ENCODE peak calls at places on chromosomes 5 and 9, in four cellular contexts. O is ELR, E is endothelial cell of umbilical vein, Y is WERI-Rb-1. K is an unnamed sample.

GRCh38 chr9:133101356-133102189 is 19.5 kb downstream of the RALGDS start:
- DNase-seq in O (no peak), Y (no peak), E (no peak), K (no peak)

GRCh38 chr9:124388275-124389048 is 26.8 kb downstream of the PSMB7 start:
- DNase-seq in Y (no peak), E (no peak), O (no peak), K (no peak)

GRCh38 chr9:86324308-86324707 is 29.9 kb downstream of the TUT7 start:
- DNase-seq in E (no peak), O (peak; percentile 19), Y (no peak), K (no peak)

GRCh38 chr5:139494832-139495231 is 12.3 kb upstream of the STING1 start:
- DNase-seq in E (peak; percentile 72), O (peak; percentile 49), Y (no peak), K (no peak)

GRCh38 chr5:55407059-55407684 is 99.4 kb downstream of the MTREX start:
- DNase-seq in O (peak; percentile 58), Y (no peak), E (peak; percentile 54), K (peak; percentile 20)

GRCh38 chr5:138488481-138488945 is 23.2 kb downstream of the EGR1 start:
- DNase-seq in E (peak; percentile 0), Y (no peak), O (peak; percentile 82), K (no peak)

GRCh38 chr9:12775373-12775962 is 648 bp downstream of the LURAP1L start:
- DNase-seq in O (peak; percentile 39), Y (peak; percentile 25), E (no peak), K (no peak)

GRCh38 chr5:151699071-151699901 is 12.6 kb upstream of the SPARC start:
- DNase-seq in E (peak; percentile 94), O (peak; percentile 98), Y (no peak), K (peak; percentile 81)

GRCh38 chr5:181170237-181170830 is 22.9 kb downstream of the OR2V2 start:
- DNase-seq in Y (no peak), E (no peak), O (no peak), K (no peak)

K was measured in pulmonary artery endothelial cell.